ENCODE peak calls at places on chromosomes 4 and X, in six cellular contexts. E is mesenchymal stem cell; F is cardiac muscle cell; X is naive thymus-derived CD4-positive, alpha-beta T cell; J is sigmoid colon; I is lung. W is an unnamed sample.

GRCh38 chr4:128571747-128572146 is 237.8 kb upstream of the JADE1 start:
- DNase-seq in F (peak; percentile 94), I (peak; percentile 36), E (peak; percentile 92), J (peak; percentile 82), X (no peak), W (no peak)

GRCh38 chr4:15809058-15809457 is 30.9 kb downstream of the CD38 start:
- DNase-seq in F (no peak), I (no peak), J (no peak), E (peak; percentile 13), X (no peak), W (no peak)

GRCh38 chrX:102651968-102652744 is 873 bp downstream of the GPRASP1 start:
- DNase-seq in E (peak; percentile 62), X (peak; percentile 83), F (peak; percentile 57), I (no peak), J (peak; percentile 83), W (peak; percentile 75)

GRCh38 chrX:2451456-2452316 is 49.1 kb downstream of the DHRSX start:
- DNase-seq in X (no peak), I (no peak), F (peak; percentile 58), E (peak; percentile 20), J (no peak), W (no peak)

GRCh38 chr4:162793571-162793970 is 373.1 kb downstream of the NAF1 start:
- DNase-seq in I (no peak), J (no peak), F (peak; percentile 89), X (no peak), E (no peak), W (no peak)

GRCh38 chr4:54784188-54784671 is 126.5 kb downstream of the KIT start:
- DNase-seq in I (peak; percentile 51), X (no peak), F (peak; percentile 94), J (peak; percentile 96), E (peak; percentile 77), W (no peak)

GRCh38 chr4:144831971-144832370 is 186.0 kb downstream of the HHIP start:
- DNase-seq in I (no peak), X (no peak), J (no peak), F (peak; percentile 17), E (no peak), W (no peak)

GRCh38 chr4:8185280-8185679 is 13.8 kb upstream of the SH3TC1 start:
- DNase-seq in J (no peak), X (no peak), F (peak; percentile 80), E (peak; percentile 81), I (no peak), W (no peak)

GRCh38 chr4:99664703-99665102 is 7.1 kb upstream of the C4orf54 start:
- DNase-seq in J (no peak), F (no peak), E (peak; percentile 6), I (no peak), X (no peak), W (no peak)

GRCh38 chrX:17078031-17078730 is 131.7 kb downstream of the REPS2 start:
- DNase-seq in E (no peak), X (no peak), J (no peak), I (no peak), F (no peak), W (no peak)

GRCh38 chrX:134603806-134604700 is 54.2 kb downstream of the PLAC1 start:
- DNase-seq in I (no peak), J (no peak), F (peak; percentile 92), E (peak; percentile 60), X (no peak), W (no peak)
- H3K27ac ChIP-seq in I (no peak overlapping the region), J (no peak overlapping the region), F (peak overlapping the region; percentile 58), E (peak overlapping the region; percentile 45), X (no peak overlapping the region), W (no peak overlapping the region)

GRCh38 chr4:185730387-185730786 is 81.6 kb downstream of the SORBS2 start:
- DNase-seq in E (no peak), X (no peak), J (no peak), I (no peak), F (peak; percentile 71), W (no peak)
- H3K27ac ChIP-seq in E (no peak overlapping the region), X (no peak overlapping the region), J (peak overlapping the region; percentile 81), I (no peak overlapping the region), F (peak overlapping the region; percentile 31), W (no peak overlapping the region)

GRCh38 chrX:30246769-30247489 is at the start of gene MAGEB1:
- DNase-seq in E (no peak), I (no peak), F (no peak), J (no peak), X (no peak), W (no peak)
- H3K27ac ChIP-seq in E (no peak within 1 kb of the TSS), I (no peak within 1 kb of the TSS), F (no peak within 1 kb of the TSS), J (no peak within 1 kb of the TSS), X (no peak within 1 kb of the TSS), W (no peak within 1 kb of the TSS)

GRCh38 chr4:118756429-118756828 is 71.2 kb downstream of the METTL14 start:
- DNase-seq in F (no peak), I (no peak), E (no peak), J (no peak), X (no peak), W (no peak)
- H3K27ac ChIP-seq in F (no peak overlapping the region), I (no peak overlapping the region), E (no peak overlapping the region), J (peak overlapping the region; percentile 83), X (no peak overlapping the region), W (no peak overlapping the region)

DNA sequence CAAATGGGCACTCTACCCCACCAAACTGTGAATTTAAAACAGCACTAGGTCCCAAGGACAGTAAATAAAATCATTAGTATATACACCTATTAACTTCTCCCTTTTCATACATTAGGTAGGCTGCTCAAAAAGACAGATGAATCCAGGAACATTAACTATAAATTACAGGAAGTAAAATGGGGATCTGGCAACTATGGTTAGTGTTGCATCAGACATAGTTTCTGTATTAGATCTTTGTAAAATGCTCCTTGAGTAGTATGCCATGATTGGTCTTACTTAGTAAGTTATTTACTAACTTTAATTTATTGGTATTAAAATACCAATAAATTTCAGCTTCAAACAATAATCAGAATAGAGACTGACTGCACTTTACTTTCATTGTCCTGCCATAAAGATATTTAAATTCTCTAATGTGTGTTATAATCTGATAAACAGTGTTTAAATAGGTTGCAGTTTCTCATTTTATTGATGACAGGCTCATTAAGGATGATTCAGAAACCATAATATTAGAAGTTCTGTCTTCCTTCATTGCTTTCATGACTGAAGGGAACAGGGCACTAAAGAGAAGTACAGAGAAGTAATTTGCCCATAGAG is 31.1 kb upstream of the WDR19 start:
- DNase-seq in F (peak; percentile 64), J (no peak), I (no peak), X (no peak), E (peak; percentile 51), W (no peak)
- H3K27ac ChIP-seq in F (no peak overlapping the region), J (no peak overlapping the region), I (no peak overlapping the region), X (no peak overlapping the region), E (no peak overlapping the region), W (no peak overlapping the region)

GRCh38 chrX:70452143-70452733 is 7.6 kb downstream of the DLG3 start:
- DNase-seq in X (peak; percentile 41), E (peak; percentile 46), F (peak; percentile 58), J (peak; percentile 79), I (peak; percentile 49), W (peak; percentile 50)
- H3K27ac ChIP-seq in X (peak overlapping the region; percentile 52), E (no peak overlapping the region), F (no peak overlapping the region), J (peak overlapping the region; percentile 71), I (peak overlapping the region; percentile 22), W (peak overlapping the region; percentile 65)

GRCh38 chr4:138164218-138164617 is 77.9 kb downstream of the SLC7A11 start:
- DNase-seq in X (no peak), I (no peak), J (no peak), E (no peak), F (no peak), W (no peak)
- H3K27ac ChIP-seq in X (no peak overlapping the region), I (no peak overlapping the region), J (no peak overlapping the region), E (no peak overlapping the region), F (no peak overlapping the region), W (no peak overlapping the region)